ENCODE peak calls at places on chromosomes 2 and 18, in six cellular contexts. One of them, this sample, is unnamed.

GRCh38 chr2:16045653-16046352 is 105.5 kb downstream of the MYCN start:
- DNase-seq in activated CD4-positive, CD25-positive, alpha-beta regulatory T cell: no peak
- DNase-seq in astrocyte of the cerebellum: no peak
- DNase-seq in iris pigment epithelial cell: no peak
- DNase-seq in Jurkat, Clone E6-1: no peak
- DNase-seq in progenitor cell of endocrine pancreas: no peak
- DNase-seq in this sample: no peak

GRCh38 chr2:37880546-37880945 is 44.5 kb upstream of the RMDN2 start:
- DNase-seq in Jurkat, Clone E6-1: no peak
- DNase-seq in progenitor cell of endocrine pancreas: no peak
- DNase-seq in astrocyte of the cerebellum: no peak
- DNase-seq in iris pigment epithelial cell: no peak
- DNase-seq in activated CD4-positive, CD25-positive, alpha-beta regulatory T cell: no peak
- DNase-seq in this sample: no peak

GRCh38 chr2:149733936-149734685 is 146.5 kb upstream of the MMADHC start:
- DNase-seq in activated CD4-positive, CD25-positive, alpha-beta regulatory T cell: no peak
- DNase-seq in astrocyte of the cerebellum: no peak
- DNase-seq in iris pigment epithelial cell: peak
- DNase-seq in progenitor cell of endocrine pancreas: no peak
- DNase-seq in Jurkat, Clone E6-1: no peak
- DNase-seq in this sample: no peak

GRCh38 chr2:183243760-183244159 is 119.5 kb downstream of the NUP35 start:
- DNase-seq in progenitor cell of endocrine pancreas: no peak
- DNase-seq in activated CD4-positive, CD25-positive, alpha-beta regulatory T cell: no peak
- DNase-seq in astrocyte of the cerebellum: no peak
- DNase-seq in Jurkat, Clone E6-1: no peak
- DNase-seq in iris pigment epithelial cell: no peak
- DNase-seq in this sample: no peak

GRCh38 chr18:9827211-9827855 is 58.4 kb upstream of the TXNDC2 start:
- DNase-seq in Jurkat, Clone E6-1: no peak
- DNase-seq in progenitor cell of endocrine pancreas: no peak
- DNase-seq in iris pigment epithelial cell: no peak
- DNase-seq in activated CD4-positive, CD25-positive, alpha-beta regulatory T cell: no peak
- DNase-seq in astrocyte of the cerebellum: no peak
- DNase-seq in this sample: no peak

GRCh38 chr2:74845217-74845751 is 11.4 kb downstream of the HK2 start:
- DNase-seq in astrocyte of the cerebellum: peak
- DNase-seq in iris pigment epithelial cell: peak
- DNase-seq in activated CD4-positive, CD25-positive, alpha-beta regulatory T cell: no peak
- DNase-seq in Jurkat, Clone E6-1: no peak
- DNase-seq in progenitor cell of endocrine pancreas: no peak
- DNase-seq in this sample: peak

GRCh38 chr2:73004466-73004865 is 67.0 kb downstream of the SFXN5 start:
- DNase-seq in astrocyte of the cerebellum: no peak
- DNase-seq in activated CD4-positive, CD25-positive, alpha-beta regulatory T cell: no peak
- DNase-seq in progenitor cell of endocrine pancreas: no peak
- DNase-seq in Jurkat, Clone E6-1: no peak
- DNase-seq in iris pigment epithelial cell: no peak
- DNase-seq in this sample: no peak

GRCh38 chr2:160377204-160377995 is 116.2 kb downstream of the RBMS1 start:
- DNase-seq in Jurkat, Clone E6-1: no peak
- DNase-seq in progenitor cell of endocrine pancreas: no peak
- DNase-seq in activated CD4-positive, CD25-positive, alpha-beta regulatory T cell: no peak
- DNase-seq in iris pigment epithelial cell: peak
- DNase-seq in astrocyte of the cerebellum: no peak
- DNase-seq in this sample: no peak

GRCh38 chr2:207928079-207928478 is 97.2 kb downstream of the PLEKHM3 start:
- DNase-seq in activated CD4-positive, CD25-positive, alpha-beta regulatory T cell: no peak
- DNase-seq in Jurkat, Clone E6-1: no peak
- DNase-seq in progenitor cell of endocrine pancreas: no peak
- DNase-seq in iris pigment epithelial cell: no peak
- DNase-seq in astrocyte of the cerebellum: no peak
- DNase-seq in this sample: no peak

GRCh38 chr2:133666621-133667020 is 98.4 kb upstream of the NCKAP5 start:
- DNase-seq in progenitor cell of endocrine pancreas: no peak
- DNase-seq in Jurkat, Clone E6-1: no peak
- DNase-seq in astrocyte of the cerebellum: no peak
- DNase-seq in activated CD4-positive, CD25-positive, alpha-beta regulatory T cell: no peak
- DNase-seq in iris pigment epithelial cell: peak
- DNase-seq in this sample: no peak

GRCh38 chr2:191265311-191266170 is 20.3 kb downstream of the MYO1B start:
- DNase-seq in iris pigment epithelial cell: peak
- DNase-seq in activated CD4-positive, CD25-positive, alpha-beta regulatory T cell: no peak
- DNase-seq in progenitor cell of endocrine pancreas: no peak
- DNase-seq in Jurkat, Clone E6-1: no peak
- DNase-seq in astrocyte of the cerebellum: peak
- DNase-seq in this sample: no peak

GRCh38 chr2:22694856-22695255 is 690.1 kb upstream of the KLHL29 start:
- DNase-seq in Jurkat, Clone E6-1: no peak
- DNase-seq in activated CD4-positive, CD25-positive, alpha-beta regulatory T cell: no peak
- DNase-seq in progenitor cell of endocrine pancreas: no peak
- DNase-seq in astrocyte of the cerebellum: no peak
- DNase-seq in iris pigment epithelial cell: no peak
- DNase-seq in this sample: no peak

GRCh38 chr2:8593239-8593638 is 88.6 kb upstream of the ID2 start:
- DNase-seq in activated CD4-positive, CD25-positive, alpha-beta regulatory T cell: no peak
- DNase-seq in iris pigment epithelial cell: no peak
- DNase-seq in Jurkat, Clone E6-1: no peak
- DNase-seq in astrocyte of the cerebellum: no peak
- DNase-seq in progenitor cell of endocrine pancreas: no peak
- DNase-seq in this sample: no peak